ENCODE peak calls at places on chromosomes 16 and 17, in seven cellular contexts. N is tibial nerve, U is choroid plexus epithelial cell, P is stomach, B is cardiac muscle cell, Z is A549, R is body of pancreas. D is an unnamed sample.

GRCh38 chr17:1590031-1590746 is 27.6 kb upstream of the PITPNA start:
- DNase-seq in U (peak), R (peak), B (peak), Z (peak), N (no peak), P (peak), D (peak)

GRCh38 chr16:67993207-67994036 is 5.9 kb downstream of the DPEP2 start:
- DNase-seq in R (peak), N (peak), B (peak), Z (peak), P (peak), U (peak), D (peak)

GRCh38 chr17:3447625-3448024 is 14.0 kb upstream of the OR1E2 start:
- DNase-seq in P (no peak), N (no peak), B (peak), U (peak), R (no peak), Z (peak), D (no peak)

GRCh38 chr16:4217246-4218131 is 24.4 kb downstream of the SRL start:
- DNase-seq in R (no peak), P (no peak), U (peak), B (peak), N (no peak), Z (no peak), D (no peak)

GRCh38 chr16:11126389-11127072 is 129.5 kb downstream of the SOCS1 start:
- DNase-seq in R (no peak), N (no peak), U (no peak), P (no peak), Z (no peak), B (no peak), D (no peak)

GRCh38 chr17:16189791-16190348 is 25.5 kb downstream of the NCOR1 start:
- DNase-seq in U (no peak), P (no peak), N (no peak), Z (no peak), B (no peak), R (no peak), D (no peak)

GRCh38 chr17:29004081-29004692 is 1.6 kb downstream of the SEZ6 start:
- DNase-seq in Z (peak), U (peak), P (no peak), B (peak), N (no peak), R (no peak), D (no peak)

GRCh38 chr17:57956311-57957119 is 1.3 kb upstream of the CUEDC1 start:
- DNase-seq in R (no peak), N (no peak), Z (no peak), P (peak), B (no peak), U (no peak), D (no peak)

GRCh38 chr17:20262116-20262977 is 205.0 kb downstream of the LGALS9B start:
- DNase-seq in R (no peak), P (no peak), N (no peak), B (no peak), Z (no peak), U (no peak), D (no peak)

GRCh38 chr17:73650147-73650546 is 5.9 kb upstream of the SDK2 start:
- DNase-seq in U (peak), B (peak), N (no peak), Z (peak), R (no peak), P (no peak), D (no peak)

GRCh38 chr16:508884-509736 is 18.4 kb upstream of the CAPN15 start:
- DNase-seq in B (no peak), R (peak), Z (no peak), N (peak), P (no peak), U (peak), D (no peak)

GRCh38 chr17:68468334-68468733 is 11.0 kb upstream of the WIPI1 start:
- DNase-seq in Z (no peak), N (no peak), R (no peak), U (peak), B (peak), P (no peak), D (no peak)

GRCh38 chr17:73560661-73561060 is 83.6 kb downstream of the SDK2 start:
- DNase-seq in U (peak), P (no peak), N (no peak), B (no peak), R (no peak), Z (peak), D (no peak)

GRCh38 chr17:69908599-69909368 is 166.2 kb upstream of the KCNJ16 start:
- DNase-seq in Z (no peak), P (no peak), U (no peak), R (no peak), B (no peak), N (no peak), D (no peak)

GRCh38 chr17:8029121-8029520 is 9.7 kb upstream of the ALOX15B start:
- DNase-seq in B (peak), P (no peak), U (no peak), R (no peak), Z (no peak), N (no peak), D (no peak)

GRCh38 chr16:66414891-66415290 is 12.2 kb upstream of the BEAN1 start:
- DNase-seq in N (no peak), P (no peak), B (no peak), Z (no peak), R (no peak), U (no peak), D (no peak)

GRCh38 chr16:303760-304505 is 21.0 kb downstream of the PDIA2 start:
- DNase-seq in N (no peak), R (no peak), Z (peak), P (no peak), B (peak), U (no peak), D (no peak)

GRCh38 chr16:89092013-89092412 is 1.6 kb upstream of the ACSF3 start:
- DNase-seq in R (no peak), U (no peak), B (no peak), N (no peak), Z (no peak), P (no peak), D (no peak)

GRCh38 chr16:66580605-66581209 is 1.4 kb downstream of the CMTM2 start:
- DNase-seq in U (peak), B (peak), R (no peak), Z (no peak), P (no peak), N (no peak), D (no peak)

GRCh38 chr17:40284085-40284713 is 3.5 kb upstream of the CDC6 start:
- DNase-seq in B (peak), R (peak), N (no peak), P (no peak), U (peak), Z (no peak), D (no peak)

GRCh38 chr17:45791935-45792334 is 7.8 kb downstream of the CRHR1 start:
- DNase-seq in B (no peak), P (peak), U (no peak), N (no peak), R (peak), Z (peak), D (no peak)

GRCh38 chr17:51683291-51683690 is 422.9 kb downstream of the UTP18 start:
- DNase-seq in N (no peak), P (no peak), U (no peak), R (no peak), B (no peak), Z (no peak), D (no peak)

GRCh38 chr16:58732545-58733247 is 1.4 kb downstream of the GOT2 start:
- DNase-seq in P (no peak), R (no peak), N (no peak), U (peak), B (peak), Z (no peak), D (no peak)

GRCh38 chr16:81973737-81974136 is 37.5 kb downstream of the SDR42E1 start:
- DNase-seq in R (no peak), P (no peak), N (no peak), U (no peak), Z (no peak), B (no peak), D (no peak)

GRCh38 chr16:1964046-1964505 is 550 bp downstream of the RPS2 start:
- DNase-seq in N (no peak), B (peak), U (peak), P (no peak), R (no peak), Z (peak), D (no peak)
- TF ChIP-seq CTCF in N (no peak), B (peak), U (peak), P (no peak), R (peak), Z (no peak), D (no peak)

GRCh38 chr17:30970757-30971567 is at the start of gene RNF135:
- DNase-seq in R (peak), U (peak), B (peak), P (peak), Z (peak), N (peak), D (peak)
- TF ChIP-seq CTCF in R (peak), U (no peak), B (no peak), P (no peak), Z (no peak), N (peak), D (peak)

DNA sequence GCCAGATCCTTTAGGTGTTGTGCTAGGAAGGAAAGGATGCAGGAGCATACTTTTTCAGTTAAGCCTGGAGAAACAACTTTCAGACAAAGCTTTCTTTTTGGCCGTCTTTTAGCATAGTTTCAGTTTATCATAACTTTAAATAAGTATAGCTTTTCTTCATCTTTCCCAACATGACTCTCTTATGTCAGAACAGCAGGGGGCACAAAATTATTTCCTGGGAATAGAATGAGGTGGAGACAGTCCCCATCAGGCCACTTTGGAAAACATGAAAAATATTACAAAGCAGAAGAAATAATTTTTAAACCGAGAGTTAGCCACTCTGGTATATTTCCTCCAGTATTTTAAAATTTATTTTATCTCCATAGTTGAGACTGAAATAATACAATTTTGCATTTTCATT is 387.6 kb downstream of the HAPSTR1 start:
- DNase-seq in N (no peak), Z (no peak), P (no peak), B (no peak), R (no peak), U (no peak), D (no peak)
- TF ChIP-seq CTCF in N (no peak), Z (no peak), P (no peak), B (no peak), R (no peak), U (no peak), D (no peak)

GRCh38 chr17:82647593-82648164 is 565 bp downstream of the WDR45B start:
- DNase-seq in R (no peak), N (no peak), U (no peak), Z (no peak), B (peak), P (peak), D (no peak)
- TF ChIP-seq CTCF in R (no peak), N (no peak), U (peak), Z (no peak), B (peak), P (no peak), D (no peak)

GRCh38 chr17:77479372-77479781 is 338.6 kb downstream of the SEC14L1 start:
- DNase-seq in N (no peak), R (no peak), P (no peak), U (no peak), Z (no peak), B (no peak), D (no peak)
- TF ChIP-seq CTCF in N (no peak), R (no peak), P (no peak), U (peak), Z (no peak), B (no peak), D (no peak)

GRCh38 chr17:60641126-60641525 is 36.5 kb upstream of the BCAS3 start:
- DNase-seq in N (no peak), Z (no peak), P (no peak), R (no peak), B (no peak), U (no peak), D (no peak)

GRCh38 chr17:60641810-60642220 is 35.8 kb upstream of the BCAS3 start:
- DNase-seq in P (peak), N (no peak), B (peak), U (peak), Z (peak), R (peak), D (no peak)

GRCh38 chr17:60640503-60640902 is 37.1 kb upstream of the BCAS3 start:
- DNase-seq in P (no peak), N (no peak), R (no peak), U (peak), Z (peak), B (peak), D (no peak)

GRCh38 chr17:60637683-60638082 is 37.7 kb downstream of the PPM1D start:
- DNase-seq in R (no peak), P (no peak), Z (no peak), U (no peak), B (no peak), N (no peak), D (no peak)

GRCh38 chr17:60639019-60639330 is 38.7 kb upstream of the BCAS3 start:
- DNase-seq in Z (no peak), P (no peak), N (no peak), U (no peak), B (no peak), R (no peak), D (no peak)
- TF ChIP-seq CTCF in Z (no peak), P (no peak), N (no peak), U (no peak), B (no peak), R (no peak), D (no peak)